ENCODE peak calls at places on chromosomes 13 and 19, in five cellular contexts. G, R, F, W and D are unnamed samples.

GRCh38 chr19:15894359-15894758 is 3.5 kb downstream of the CYP4F2 start:
- DNase-seq in G (no peak), R (no peak), F (no peak), W (no peak), D (no peak)

GRCh38 chr13:67186985-67187569 is 43.1 kb downstream of the PCDH9 start:
- DNase-seq in G (no peak), R (no peak), F (no peak), W (no peak), D (peak; percentile 2)

GRCh38 chr13:48144413-48145035 is 49.6 kb upstream of the MED4 start:
- DNase-seq in G (no peak), R (peak; percentile 39), F (no peak), W (peak; percentile 45), D (no peak)

GRCh38 chr19:48403606-48404005 is 10.1 kb downstream of the GRIN2D start:
- DNase-seq in G (no peak), R (peak; percentile 65), F (peak; percentile 54), W (peak; percentile 71), D (peak; percentile 92)

GRCh38 chr19:32702010-32702409 is 10.4 kb downstream of the NUDT19 start:
- DNase-seq in G (no peak), R (no peak), F (no peak), W (no peak), D (no peak)

GRCh38 chr13:73657821-73658540 is 476.2 kb downstream of the KLF12 start:
- DNase-seq in G (no peak), R (peak; percentile 18), F (no peak), W (no peak), D (no peak)

GRCh38 chr19:48393559-48394330 is at the start of gene GRIN2D:
- DNase-seq in G (peak; percentile 51), R (peak; percentile 68), F (no peak), W (peak; percentile 33), D (peak; percentile 84)

GRCh38 chr13:25478186-25478585 is 106.4 kb downstream of the ATP8A2 start:
- DNase-seq in G (no peak), R (no peak), F (peak; percentile 61), W (no peak), D (peak; percentile 57)

GRCh38 chr13:110379358-110379757 is 72.3 kb downstream of the COL4A2 start:
- DNase-seq in G (no peak), R (no peak), F (no peak), W (no peak), D (no peak)

GRCh38 chr19:1856698-1857603 is 6.4 kb downstream of the KLF16 start:
- DNase-seq in G (peak; percentile 85), R (peak; percentile 96), F (peak; percentile 81), W (peak; percentile 70), D (peak; percentile 92)

GRCh38 chr19:51546650-51547396 is 15.4 kb upstream of the SIGLEC6 start:
- DNase-seq in G (no peak), R (peak; percentile 20), F (no peak), W (peak; percentile 9), D (no peak)

GRCh38 chr19:23071087-23071511 is 45.7 kb upstream of the ZNF730 start:
- DNase-seq in G (peak; percentile 36), R (peak; percentile 27), F (no peak), W (peak; percentile 3), D (peak; percentile 40)

GRCh38 chr13:20714563-20715339 is 11.3 kb downstream of the IL17D start:
- DNase-seq in G (peak; percentile 79), R (peak; percentile 88), F (no peak), W (peak; percentile 49), D (no peak)

GRCh38 chr13:98108330-98108729 is 34.6 kb upstream of the FARP1 start:
- DNase-seq in G (no peak), R (peak; percentile 35), F (no peak), W (peak; percentile 48), D (no peak)

GRCh38 chr13:91133941-91134772 is 213.3 kb upstream of the MIR17HG start:
- DNase-seq in G (no peak), R (peak; percentile 70), F (peak; percentile 49), W (peak; percentile 54), D (peak; percentile 13)

GRCh38 chr13:92136449-92137180 is 738.2 kb downstream of the GPC5 start:
- DNase-seq in G (no peak), R (no peak), F (no peak), W (no peak), D (no peak)

GRCh38 chr13:48233097-48233885 is at the start of gene ITM2B:
- DNase-seq in G (peak; percentile 90), R (peak; percentile 90), F (peak; percentile 64), W (peak; percentile 65), D (peak; percentile 96)

GRCh38 chr13:106919638-106920037 is 351.7 kb upstream of the ARGLU1 start:
- DNase-seq in G (no peak), R (no peak), F (no peak), W (no peak), D (no peak)

GRCh38 chr13:54387607-54388006 is 1359.0 kb downstream of the OLFM4 start:
- DNase-seq in G (no peak), R (no peak), F (no peak), W (no peak), D (peak; percentile 24)

GRCh38 chr19:1652471-1653299 is at the start of gene TCF3:
- DNase-seq in G (peak; percentile 99), R (peak; percentile 98), F (peak; percentile 99), W (peak; percentile 99), D (peak; percentile 99)

GRCh38 chr19:14006766-14007562 is 844 bp upstream of the RFX1 start:
- DNase-seq in G (peak; percentile 93), R (no peak), F (no peak), W (no peak), D (peak; percentile 89)

DNA sequence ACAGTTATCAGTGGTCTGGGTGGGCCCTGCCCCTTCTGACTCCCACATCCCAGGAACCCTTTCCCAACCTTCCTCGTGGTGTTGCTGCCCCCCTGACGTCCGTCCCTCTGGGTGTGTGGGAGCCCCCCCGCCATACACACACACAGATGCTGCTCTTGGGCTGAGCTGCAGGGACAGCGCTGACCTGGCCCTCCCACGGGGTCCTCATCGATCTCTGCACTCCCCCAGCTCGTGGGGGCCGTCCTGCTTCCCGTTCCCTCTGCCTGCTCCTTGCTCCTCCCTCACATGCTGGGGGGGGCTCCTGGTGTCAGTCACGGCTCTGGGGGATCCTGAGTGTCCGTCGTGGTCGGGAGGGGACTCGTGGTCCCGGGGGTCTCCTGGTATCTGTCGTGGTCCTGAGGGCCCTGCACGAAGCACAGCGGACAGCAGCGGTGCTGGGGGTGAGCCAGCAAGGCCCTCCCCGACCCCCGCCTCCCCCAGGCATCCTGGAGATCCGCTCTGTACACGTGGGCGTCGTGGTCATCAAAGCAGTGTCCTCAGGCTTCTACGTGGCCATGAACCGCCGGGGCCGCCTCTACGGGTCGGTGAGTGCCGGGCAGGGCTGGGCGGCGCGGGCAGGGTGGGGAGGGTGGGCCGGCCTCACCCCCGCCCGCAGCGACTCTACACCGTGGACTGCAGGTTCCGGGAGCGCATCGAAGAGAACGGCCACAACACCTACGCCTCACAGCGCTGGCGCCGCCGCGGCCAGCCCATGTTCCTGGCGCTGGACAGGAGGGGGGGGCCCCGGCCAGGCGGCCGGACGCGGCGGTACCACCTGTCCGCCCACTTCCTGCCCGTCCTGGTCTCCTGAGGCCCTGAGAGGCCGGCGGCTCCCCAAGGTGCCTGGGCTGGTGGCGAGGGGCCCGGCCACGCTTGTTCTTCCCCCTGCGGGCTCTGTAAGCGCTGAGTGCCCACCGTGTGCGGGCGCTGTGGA is 3.4 kb downstream of the FGF22 start:
- DNase-seq in G (peak; percentile 73), R (no peak), F (no peak), W (no peak), D (no peak)
- H3K4me3 ChIP-seq in G (no peak overlapping the region), R (no peak overlapping the region), F (no peak overlapping the region), W (no peak overlapping the region), D (no peak overlapping the region)

GRCh38 chr19:29876414-29876813 is 64.6 kb downstream of the CCNE1 start:
- DNase-seq in G (no peak), R (no peak), F (no peak), W (no peak), D (no peak)

GRCh38 chr19:29872224-29872731 is 60.5 kb downstream of the CCNE1 start:
- DNase-seq in G (no peak), R (peak; percentile 34), F (no peak), W (no peak), D (peak; percentile 88)

GRCh38 chr19:29873024-29873800 is 61.4 kb downstream of the CCNE1 start:
- DNase-seq in G (peak; percentile 66), R (peak; percentile 57), F (no peak), W (no peak), D (peak; percentile 97)

GRCh38 chr19:29875931-29876330 is 64.1 kb downstream of the CCNE1 start:
- DNase-seq in G (no peak), R (no peak), F (no peak), W (no peak), D (no peak)

GRCh38 chr19:29873801-29874575 is 62.2 kb downstream of the CCNE1 start:
- DNase-seq in G (no peak), R (no peak), F (no peak), W (no peak), D (peak; percentile 69)
- H3K4me3 ChIP-seq in G (no peak overlapping the region), R (peak overlapping the region; percentile 58), F (peak overlapping the region; percentile 16), W (no peak overlapping the region), D (peak overlapping the region; percentile 58)

GRCh38 chr19:49744946-49745381 is 18.1 kb downstream of the TSKS start:
- DNase-seq in G (no peak), R (no peak), F (no peak), W (no peak), D (peak; percentile 80)

GRCh38 chr19:49749055-49749716 is 13.9 kb downstream of the TSKS start:
- DNase-seq in G (no peak), R (peak; percentile 57), F (no peak), W (peak; percentile 37), D (peak; percentile 73)

GRCh38 chr19:49749771-49750170 is 13.3 kb downstream of the TSKS start:
- DNase-seq in G (no peak), R (peak; percentile 59), F (no peak), W (peak; percentile 66), D (no peak)

GRCh38 chr19:49741210-49741844 is 21.8 kb downstream of the TSKS start:
- DNase-seq in G (no peak), R (no peak), F (no peak), W (peak; percentile 28), D (no peak)

DNA sequence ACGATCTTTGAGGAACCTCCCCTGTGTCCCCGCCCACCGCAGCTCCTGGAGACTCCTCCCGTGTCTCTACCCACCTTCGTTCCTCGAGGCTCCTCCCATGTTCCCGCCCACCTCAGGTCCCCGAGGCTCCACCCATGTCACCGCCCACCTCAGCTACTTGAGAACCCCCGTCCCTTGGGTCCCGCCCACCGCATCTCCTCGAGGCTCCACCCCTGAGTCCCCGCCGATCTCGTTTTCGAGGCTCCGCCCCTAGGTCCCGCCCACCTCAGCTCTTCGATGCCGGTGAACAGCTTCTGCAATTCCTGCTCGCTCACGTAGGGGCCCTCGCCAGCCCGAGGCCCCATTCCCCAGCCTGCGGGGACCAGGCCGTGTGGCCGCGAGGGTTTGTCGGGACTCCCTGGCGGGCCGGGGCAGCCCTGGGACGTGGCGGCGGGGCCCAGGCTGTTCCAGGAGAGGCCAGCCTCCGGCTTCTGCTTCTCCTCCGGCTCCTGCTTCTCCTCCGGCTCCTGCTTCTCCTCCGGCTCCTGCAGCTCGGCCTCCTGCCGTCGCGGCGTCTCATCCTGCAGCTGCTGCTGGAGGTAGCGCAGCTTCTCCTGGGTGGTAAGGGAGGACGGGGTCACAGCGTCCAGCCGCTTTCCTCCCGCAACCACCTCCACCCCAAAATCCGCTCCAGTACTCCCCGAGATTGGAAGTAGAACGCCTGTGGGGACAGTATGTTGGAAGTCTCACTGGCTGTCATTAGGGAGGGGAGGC is 16.7 kb downstream of the TSKS start:
- DNase-seq in G (peak; percentile 73), R (peak; percentile 29), F (no peak), W (no peak), D (peak; percentile 97)
- H3K4me3 ChIP-seq in G (no peak overlapping the region), R (no peak overlapping the region), F (no peak overlapping the region), W (no peak overlapping the region), D (peak overlapping the region; percentile 16)

DNA sequence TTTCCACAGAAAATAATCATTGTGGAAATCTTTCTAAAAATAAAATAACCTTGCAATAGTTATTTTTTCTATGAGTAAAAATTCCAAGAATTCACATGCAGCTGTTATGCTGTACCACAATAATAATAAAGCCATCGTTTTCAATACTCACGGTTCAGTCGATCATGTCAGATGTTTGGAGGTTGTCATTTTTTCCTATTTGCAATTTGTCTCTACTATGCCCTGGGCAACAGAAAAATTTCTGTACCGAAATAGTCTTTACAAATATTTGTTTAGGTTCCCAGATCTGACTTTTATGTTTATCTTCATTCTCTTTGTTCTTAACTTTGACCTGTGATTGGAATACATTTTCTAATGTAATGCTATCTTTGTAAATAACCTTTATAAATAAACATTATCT is 79.7 kb downstream of the ESD start:
- DNase-seq in G (no peak), R (no peak), F (no peak), W (no peak), D (no peak)
- H3K4me3 ChIP-seq in G (no peak overlapping the region), R (no peak overlapping the region), F (no peak overlapping the region), W (no peak overlapping the region), D (no peak overlapping the region)